ENCODE peak calls at places on chromosomes 4 and X, in eight cellular contexts. L is naive B cell; B is Caco-2; Z is RKO; E is astrocyte of the hippocampus; A is activated naive CD8-positive, alpha-beta T cell treated with anti-CD3 and anti-CD28 coated beads, Interleukin-2, amount 50 U/mL, for 16 hours; M is tibial nerve; Q is NCI-H2029. C is an unnamed sample.
A peak's percentile ranks its signal among the peaks of the same experiment; 100 is the strongest.

GRCh38 chrX:40111868-40112267 is 14.1 kb upstream of the BCOR start:
- DNase-seq in B (no peak), L (no peak), M (no peak), Z (no peak), E (no peak), A (no peak), Q (no peak), C (no peak)

GRCh38 chrX:153557618-153558017 is 40.2 kb downstream of the ATP2B3 start:
- DNase-seq in E (no peak), A (no peak), M (no peak), B (no peak), Q (no peak), Z (no peak), L (no peak), C (no peak)

GRCh38 chr4:24582235-24582863 is 2.0 kb downstream of the DHX15 start:
- DNase-seq in Q (no peak), E (no peak), L (no peak), B (no peak), M (no peak), A (no peak), Z (peak; percentile 53), C (no peak)

GRCh38 chr4:8200302-8200975 is 1.3 kb downstream of the SH3TC1 start:
- DNase-seq in M (no peak), E (no peak), Q (no peak), Z (no peak), A (no peak), B (no peak), L (peak; percentile 72), C (no peak)

GRCh38 chr4:3251691-3252479 is 2.9 kb downstream of the MSANTD1 start:
- DNase-seq in Q (no peak), A (no peak), Z (no peak), L (no peak), B (peak; percentile 20), E (no peak), M (no peak), C (no peak)

GRCh38 chr4:18571252-18571885 is 549.8 kb upstream of the LCORL start:
- DNase-seq in Q (no peak), M (no peak), L (no peak), Z (no peak), E (peak; percentile 7), B (no peak), A (no peak), C (no peak)

GRCh38 chr4:147056951-147057630 is 111.4 kb upstream of the TTC29 start:
- DNase-seq in A (no peak), Q (no peak), Z (peak; percentile 18), M (no peak), L (no peak), B (no peak), E (no peak), C (no peak)

GRCh38 chr4:92299152-92299551 is 4.6 kb upstream of the GRID2 start:
- DNase-seq in B (no peak), A (no peak), Z (peak; percentile 21), E (peak; percentile 23), Q (no peak), L (no peak), M (no peak), C (no peak)

GRCh38 chrX:47217121-47217851 is 1.2 kb upstream of the CDK16 start:
- DNase-seq in A (no peak), E (peak; percentile 60), M (no peak), L (no peak), Q (peak; percentile 47), Z (peak; percentile 84), B (no peak), C (no peak)

GRCh38 chrX:12610079-12610478 is 181.1 kb upstream of the PRPS2 start:
- DNase-seq in Z (peak; percentile 39), L (no peak), A (no peak), B (no peak), M (no peak), Q (no peak), E (peak; percentile 49), C (no peak)

GRCh38 chr4:10077492-10078335 is 38.9 kb downstream of the WDR1 start:
- DNase-seq in E (no peak), Q (no peak), L (no peak), Z (no peak), A (no peak), B (peak; percentile 19), M (no peak), C (no peak)

GRCh38 chr4:41991916-41992767 is 1.8 kb downstream of the SLC30A9 start:
- DNase-seq in Z (peak; percentile 91), B (no peak), E (peak; percentile 19), L (no peak), M (no peak), A (no peak), Q (no peak), C (no peak)

GRCh38 chr4:178681871-178682270 is 1239.6 kb upstream of the AGA start:
- DNase-seq in Z (no peak), Q (no peak), A (no peak), M (no peak), B (no peak), L (no peak), E (no peak), C (no peak)

GRCh38 chrX:84339507-84340364 is 151.7 kb upstream of the RPS6KA6 start:
- DNase-seq in B (no peak), Q (peak; percentile 11), L (no peak), Z (peak; percentile 44), A (no peak), M (no peak), E (peak; percentile 14), C (no peak)

GRCh38 chr4:47270226-47270888 is 193.1 kb downstream of the COMMD8 start:
- DNase-seq in B (no peak), E (peak; percentile 37), M (no peak), L (no peak), Q (no peak), Z (no peak), A (no peak), C (no peak)

GRCh38 chrX:108071578-108071977 is 19.8 kb downstream of the PSMD10 start:
- DNase-seq in Q (no peak), M (no peak), B (no peak), A (no peak), Z (no peak), L (no peak), E (peak; percentile 5), C (no peak)

GRCh38 chr4:112183252-112183651 is 38.0 kb downstream of the FAM241A start:
- DNase-seq in L (no peak), Q (no peak), B (no peak), E (peak; percentile 24), M (no peak), A (no peak), Z (no peak), C (no peak)

GRCh38 chr4:147829401-147830101 is 97.7 kb downstream of the ARHGAP10 start:
- DNase-seq in Q (no peak), M (no peak), B (no peak), L (no peak), A (no peak), E (peak; percentile 41), Z (no peak), C (no peak)

GRCh38 chr4:154506253-154506652 is 14.7 kb upstream of the DCHS2 start:
- DNase-seq in B (no peak), L (peak; percentile 37), E (peak; percentile 70), Z (peak; percentile 60), A (no peak), Q (no peak), M (no peak), C (no peak)

GRCh38 chr4:109214622-109215350 is 87.7 kb downstream of the COL25A1 start:
- DNase-seq in Q (no peak), L (no peak), M (no peak), B (no peak), A (no peak), Z (no peak), E (peak; percentile 16), C (no peak)